ENCODE peak calls at places on chromosomes 6 and 20, in six cellular contexts. One of them, this sample, is unnamed.

GRCh38 chr6:111177131-111177530 is 89.8 kb downstream of the SLC16A10 start:
- DNase-seq in MM.1S: no peak
- DNase-seq in CD8-positive, alpha-beta T cell: no peak
- DNase-seq in HCT116: no peak
- DNase-seq in thoracic aorta: no peak
- DNase-seq in lung: no peak
- DNase-seq in this sample: no peak

GRCh38 chr6:139147628-139148027 is 12.7 kb downstream of the HECA start:
- DNase-seq in lung: no peak
- DNase-seq in thoracic aorta: no peak
- DNase-seq in CD8-positive, alpha-beta T cell: no peak
- DNase-seq in HCT116: no peak
- DNase-seq in MM.1S: no peak
- DNase-seq in this sample: no peak

GRCh38 chr6:77040566-77041195 is 422.6 kb downstream of the HTR1B start:
- DNase-seq in CD8-positive, alpha-beta T cell: no peak
- DNase-seq in HCT116: no peak
- DNase-seq in MM.1S: no peak
- DNase-seq in lung: no peak
- DNase-seq in thoracic aorta: no peak
- DNase-seq in this sample: no peak

GRCh38 chr6:47310131-47310480 is 401 bp upstream of the TNFRSF21 start:
- DNase-seq in CD8-positive, alpha-beta T cell: no peak
- DNase-seq in MM.1S: no peak
- DNase-seq in lung: no peak
- DNase-seq in HCT116: no peak
- DNase-seq in thoracic aorta: no peak
- DNase-seq in this sample: no peak

GRCh38 chr6:129292836-129293235 is 409.9 kb downstream of the LAMA2 start:
- DNase-seq in HCT116: no peak
- DNase-seq in lung: no peak
- DNase-seq in MM.1S: no peak
- DNase-seq in thoracic aorta: no peak
- DNase-seq in CD8-positive, alpha-beta T cell: no peak
- DNase-seq in this sample: no peak

GRCh38 chr6:156791261-156791850 is 14.2 kb downstream of the ARID1B start:
- DNase-seq in HCT116: no peak
- DNase-seq in CD8-positive, alpha-beta T cell: no peak
- DNase-seq in thoracic aorta: no peak
- DNase-seq in lung: no peak
- DNase-seq in MM.1S: no peak
- DNase-seq in this sample: peak

GRCh38 chr20:46134716-46135115 is 16.6 kb downstream of the CD40 start:
- DNase-seq in lung: no peak
- DNase-seq in thoracic aorta: no peak
- DNase-seq in CD8-positive, alpha-beta T cell: no peak
- DNase-seq in MM.1S: no peak
- DNase-seq in HCT116: no peak
- DNase-seq in this sample: no peak

GRCh38 chr6:159061805-159062563 is 17.2 kb upstream of the TAGAP start:
- DNase-seq in CD8-positive, alpha-beta T cell: peak
- DNase-seq in MM.1S: no peak
- DNase-seq in lung: no peak
- DNase-seq in HCT116: no peak
- DNase-seq in thoracic aorta: no peak
- DNase-seq in this sample: peak

GRCh38 chr6:80287607-80288006 is 181.1 kb downstream of the BCKDHB start:
- DNase-seq in HCT116: no peak
- DNase-seq in thoracic aorta: no peak
- DNase-seq in MM.1S: no peak
- DNase-seq in CD8-positive, alpha-beta T cell: no peak
- DNase-seq in lung: no peak
- DNase-seq in this sample: no peak

GRCh38 chr6:42727084-42727601 is 4.7 kb upstream of the PRPH2 start:
- DNase-seq in CD8-positive, alpha-beta T cell: peak
- DNase-seq in HCT116: no peak
- DNase-seq in MM.1S: no peak
- DNase-seq in thoracic aorta: no peak
- DNase-seq in lung: peak
- DNase-seq in this sample: peak

GRCh38 chr6:43713611-43714310 is 26.2 kb upstream of the MRPS18A start:
- DNase-seq in thoracic aorta: no peak
- DNase-seq in lung: no peak
- DNase-seq in HCT116: no peak
- DNase-seq in CD8-positive, alpha-beta T cell: no peak
- DNase-seq in MM.1S: no peak
- DNase-seq in this sample: peak

GRCh38 chr6:159981591-159982245 is 12.8 kb downstream of the IGF2R start:
- DNase-seq in CD8-positive, alpha-beta T cell: peak
- DNase-seq in HCT116: no peak
- DNase-seq in thoracic aorta: no peak
- DNase-seq in lung: no peak
- DNase-seq in MM.1S: peak
- DNase-seq in this sample: peak

GRCh38 chr6:139655783-139656705 is 281.6 kb upstream of the CITED2 start:
- DNase-seq in lung: no peak
- DNase-seq in MM.1S: no peak
- DNase-seq in HCT116: peak
- DNase-seq in CD8-positive, alpha-beta T cell: no peak
- DNase-seq in thoracic aorta: no peak
- DNase-seq in this sample: no peak

GRCh38 chr6:31901415-31901952 is 402 bp downstream of the ZBTB12 start:
- DNase-seq in HCT116: no peak
- DNase-seq in thoracic aorta: no peak
- DNase-seq in CD8-positive, alpha-beta T cell: peak
- DNase-seq in MM.1S: peak
- DNase-seq in lung: peak
- DNase-seq in this sample: peak

GRCh38 chr6:100382767-100383195 is 81.9 kb downstream of the SIM1 start:
- DNase-seq in lung: no peak
- DNase-seq in HCT116: no peak
- DNase-seq in MM.1S: no peak
- DNase-seq in CD8-positive, alpha-beta T cell: no peak
- DNase-seq in thoracic aorta: no peak
- DNase-seq in this sample: no peak

GRCh38 chr6:149046822-149047246 is 270.7 kb upstream of the TAB2 start:
- DNase-seq in lung: no peak
- DNase-seq in HCT116: no peak
- DNase-seq in thoracic aorta: no peak
- DNase-seq in MM.1S: no peak
- DNase-seq in CD8-positive, alpha-beta T cell: no peak
- DNase-seq in this sample: peak

GRCh38 chr6:52551483-52552277 is 25.2 kb downstream of the TRAM2 start:
- DNase-seq in CD8-positive, alpha-beta T cell: no peak
- DNase-seq in MM.1S: no peak
- DNase-seq in lung: peak
- DNase-seq in thoracic aorta: peak
- DNase-seq in HCT116: no peak
- DNase-seq in this sample: no peak

GRCh38 chr6:24668997-24669361 is 2.1 kb downstream of the ACOT13 start:
- DNase-seq in HCT116: no peak
- DNase-seq in lung: no peak
- DNase-seq in MM.1S: no peak
- DNase-seq in CD8-positive, alpha-beta T cell: no peak
- DNase-seq in thoracic aorta: no peak
- DNase-seq in this sample: no peak

GRCh38 chr6:24664049-24664987 is 2.4 kb downstream of the TDP2 start:
- DNase-seq in CD8-positive, alpha-beta T cell: no peak
- DNase-seq in MM.1S: no peak
- DNase-seq in HCT116: no peak
- DNase-seq in lung: no peak
- DNase-seq in thoracic aorta: no peak
- DNase-seq in this sample: no peak

GRCh38 chr6:24667378-24667803 is 514 bp downstream of the ACOT13 start:
- DNase-seq in HCT116: no peak
- DNase-seq in lung: no peak
- DNase-seq in CD8-positive, alpha-beta T cell: no peak
- DNase-seq in MM.1S: no peak
- DNase-seq in thoracic aorta: no peak
- DNase-seq in this sample: peak

GRCh38 chr6:24666616-24667377 is at the start of the genes ACOT13 and TDP2:
- DNase-seq in lung: peak
- DNase-seq in thoracic aorta: peak
- DNase-seq in HCT116: peak
- DNase-seq in MM.1S: peak
- DNase-seq in CD8-positive, alpha-beta T cell: peak
- DNase-seq in this sample: peak

DNA sequence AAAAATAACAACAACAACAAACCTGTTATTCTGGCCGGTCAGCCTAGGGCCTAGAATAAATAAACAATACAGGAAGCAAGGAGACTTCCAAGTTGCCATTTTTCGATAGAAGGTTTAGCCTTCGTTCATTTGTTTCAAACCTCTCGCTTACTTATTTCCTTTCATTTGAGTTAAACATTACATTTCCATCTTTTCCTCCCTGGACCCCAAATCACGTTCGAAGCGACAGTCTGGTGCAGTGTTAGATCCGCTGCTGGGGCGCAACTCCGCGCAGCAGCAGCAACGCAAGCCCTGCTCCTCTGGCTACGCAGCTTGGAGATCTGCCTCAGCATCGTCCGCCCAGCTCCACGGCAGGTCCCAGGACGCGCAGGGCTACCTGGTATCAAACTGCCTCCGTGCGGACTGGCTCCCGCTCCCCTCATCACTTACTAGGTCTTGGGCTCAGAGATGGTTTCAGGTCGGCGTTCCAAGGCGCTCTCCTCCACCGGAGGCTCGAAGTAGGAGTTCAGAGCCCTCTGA is 543 bp downstream of the TDP2 start:
- DNase-seq in HCT116: no peak
- DNase-seq in lung: peak
- DNase-seq in MM.1S: peak
- DNase-seq in thoracic aorta: peak
- DNase-seq in CD8-positive, alpha-beta T cell: peak
- DNase-seq in this sample: peak
- H3K4me3 ChIP-seq in HCT116: peak
- H3K4me3 ChIP-seq in lung: peak
- H3K4me3 ChIP-seq in MM.1S: peak
- H3K4me3 ChIP-seq in thoracic aorta: peak
- H3K4me3 ChIP-seq in CD8-positive, alpha-beta T cell: peak
- H3K4me3 ChIP-seq in this sample: peak

GRCh38 chr6:69098910-69099309 is 463.8 kb downstream of the ADGRB3 start:
- DNase-seq in lung: no peak
- DNase-seq in HCT116: no peak
- DNase-seq in CD8-positive, alpha-beta T cell: no peak
- DNase-seq in MM.1S: no peak
- DNase-seq in thoracic aorta: no peak
- DNase-seq in this sample: no peak
- TF ChIP-seq CTCF in lung: no peak
- TF ChIP-seq CTCF in HCT116: no peak
- TF ChIP-seq CTCF in CD8-positive, alpha-beta T cell: no peak
- TF ChIP-seq CTCF in MM.1S: no peak
- TF ChIP-seq CTCF in thoracic aorta: no peak
- TF ChIP-seq CTCF in this sample: no peak

GRCh38 chr6:56660374-56660730 is 17.7 kb upstream of the DST start:
- DNase-seq in MM.1S: no peak
- DNase-seq in HCT116: no peak
- DNase-seq in lung: no peak
- DNase-seq in thoracic aorta: no peak
- DNase-seq in CD8-positive, alpha-beta T cell: no peak
- DNase-seq in this sample: no peak
- H3K4me3 ChIP-seq in MM.1S: no peak
- H3K4me3 ChIP-seq in HCT116: no peak
- H3K4me3 ChIP-seq in lung: no peak
- H3K4me3 ChIP-seq in thoracic aorta: no peak
- H3K4me3 ChIP-seq in CD8-positive, alpha-beta T cell: no peak
- H3K4me3 ChIP-seq in this sample: no peak

GRCh38 chr6:5749016-5749665 is 257.6 kb downstream of the NRN1 start:
- DNase-seq in MM.1S: no peak
- DNase-seq in HCT116: no peak
- DNase-seq in thoracic aorta: no peak
- DNase-seq in lung: no peak
- DNase-seq in CD8-positive, alpha-beta T cell: no peak
- DNase-seq in this sample: no peak

GRCh38 chr6:5747379-5747778 is 259.3 kb downstream of the NRN1 start:
- DNase-seq in thoracic aorta: no peak
- DNase-seq in HCT116: no peak
- DNase-seq in lung: no peak
- DNase-seq in MM.1S: no peak
- DNase-seq in CD8-positive, alpha-beta T cell: no peak
- DNase-seq in this sample: no peak

GRCh38 chr6:5745081-5745480 is 261.6 kb downstream of the NRN1 start:
- DNase-seq in lung: no peak
- DNase-seq in thoracic aorta: no peak
- DNase-seq in MM.1S: no peak
- DNase-seq in HCT116: no peak
- DNase-seq in CD8-positive, alpha-beta T cell: no peak
- DNase-seq in this sample: no peak

GRCh38 chr6:5744497-5744896 is 262.2 kb downstream of the NRN1 start:
- DNase-seq in thoracic aorta: no peak
- DNase-seq in MM.1S: no peak
- DNase-seq in CD8-positive, alpha-beta T cell: no peak
- DNase-seq in lung: no peak
- DNase-seq in HCT116: no peak
- DNase-seq in this sample: no peak

GRCh38 chr6:5746392-5747140 is 260.2 kb downstream of the NRN1 start:
- DNase-seq in HCT116: no peak
- DNase-seq in CD8-positive, alpha-beta T cell: no peak
- DNase-seq in lung: no peak
- DNase-seq in MM.1S: no peak
- DNase-seq in thoracic aorta: no peak
- DNase-seq in this sample: no peak
- TF ChIP-seq CTCF in HCT116: peak
- TF ChIP-seq CTCF in CD8-positive, alpha-beta T cell: no peak
- TF ChIP-seq CTCF in lung: no peak
- TF ChIP-seq CTCF in MM.1S: peak
- TF ChIP-seq CTCF in thoracic aorta: no peak
- TF ChIP-seq CTCF in this sample: no peak

DNA sequence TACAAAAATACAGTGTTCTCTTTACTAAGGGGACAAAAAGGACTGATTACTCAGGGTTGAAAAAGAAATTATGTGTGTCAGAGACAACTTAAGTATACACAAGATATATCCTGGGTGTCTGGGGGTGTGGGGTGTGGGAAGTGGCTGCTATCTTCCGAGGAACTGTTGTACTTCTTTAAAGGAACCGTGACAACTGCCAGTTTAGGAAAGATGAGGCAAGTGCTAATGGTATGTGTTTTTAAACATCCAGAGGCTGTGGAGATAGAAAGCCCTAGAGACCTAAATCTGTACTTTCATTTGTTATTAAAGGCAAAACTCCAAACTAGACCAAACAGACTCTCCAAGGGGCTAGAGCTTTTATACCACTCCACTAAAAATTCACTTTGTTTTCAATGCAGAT is 95.6 kb downstream of the SNAP25 start:
- DNase-seq in HCT116: no peak
- DNase-seq in lung: no peak
- DNase-seq in thoracic aorta: no peak
- DNase-seq in MM.1S: no peak
- DNase-seq in CD8-positive, alpha-beta T cell: no peak
- DNase-seq in this sample: no peak
- H3K4me3 ChIP-seq in HCT116: no peak
- H3K4me3 ChIP-seq in lung: no peak
- H3K4me3 ChIP-seq in thoracic aorta: peak
- H3K4me3 ChIP-seq in MM.1S: no peak
- H3K4me3 ChIP-seq in CD8-positive, alpha-beta T cell: no peak
- H3K4me3 ChIP-seq in this sample: no peak